ENCODE peak calls at places on chromosomes 13 and 19, in seven cellular contexts. I is esophagus squamous epithelium, H is small intestine, T is DMS 273 treated with DMSO at 0.1 percent for 48 hours, Q is KG1, K is pancreas, M is fibroblast of lung. X is an unnamed sample.

GRCh38 chr13:95497307-95497943 is 55.1 kb upstream of the CLDN10 start:
- DNase-seq in I (no peak), H (no peak), T (no peak), Q (no peak), K (peak), M (no peak), X (no peak)

GRCh38 chr13:43058836-43059235 is 35.5 kb downstream of the DNAJC15 start:
- DNase-seq in I (no peak), H (no peak), T (no peak), Q (no peak), K (no peak), M (peak), X (no peak)

GRCh38 chr13:46622918-46623256 is 69.9 kb downstream of the LRCH1 start:
- DNase-seq in I (no peak), H (no peak), T (peak), Q (no peak), K (no peak), M (peak), X (peak)

GRCh38 chr19:42250666-42251531 is 4.0 kb downstream of the ERF start:
- DNase-seq in I (no peak), H (no peak), T (no peak), Q (no peak), K (peak), M (peak), X (no peak)

GRCh38 chr13:42396901-42397670 is 125.1 kb downstream of the AKAP11 start:
- DNase-seq in I (no peak), H (no peak), T (no peak), Q (no peak), K (no peak), M (peak), X (no peak)

GRCh38 chr19:50332264-50333038 is 3.3 kb upstream of the KCNC3 start:
- DNase-seq in I (no peak), H (no peak), T (no peak), Q (no peak), K (peak), M (no peak), X (no peak)

GRCh38 chr13:79522583-79522982 is 41.6 kb downstream of the NDFIP2 start:
- DNase-seq in I (no peak), H (peak), T (no peak), Q (peak), K (no peak), M (peak), X (no peak)

GRCh38 chr13:107258599-107259187 is 690.8 kb upstream of the ARGLU1 start:
- DNase-seq in I (no peak), H (no peak), T (no peak), Q (no peak), K (no peak), M (peak), X (peak)

GRCh38 chr13:70623260-70623659 is 515.0 kb upstream of the KLHL1 start:
- DNase-seq in I (no peak), H (no peak), T (no peak), Q (no peak), K (no peak), M (peak), X (no peak)

GRCh38 chr19:51808333-51808986 is 13.5 kb downstream of the FPR3 start:
- DNase-seq in I (no peak), H (no peak), T (no peak), Q (no peak), K (no peak), M (no peak), X (no peak)

GRCh38 chr19:1019980-1020867 is 699 bp downstream of the TMEM259 start:
- DNase-seq in I (no peak), H (peak), T (no peak), Q (no peak), K (no peak), M (no peak), X (no peak)

GRCh38 chr13:113934576-113934975 is 39.3 kb downstream of the C13orf46 start:
- DNase-seq in I (no peak), H (no peak), T (no peak), Q (no peak), K (peak), M (no peak), X (no peak)

GRCh38 chr19:48290923-48291700 is 21.2 kb downstream of the ZNF114 start:
- DNase-seq in I (no peak), H (peak), T (peak), Q (peak), K (peak), M (peak), X (peak)

GRCh38 chr13:25764378-25764777 is 287.4 kb downstream of the SHISA2 start:
- DNase-seq in I (no peak), H (no peak), T (no peak), Q (no peak), K (no peak), M (no peak), X (no peak)

GRCh38 chr19:58497634-58498170 is 14.1 kb downstream of the SLC27A5 start:
- DNase-seq in I (no peak), H (no peak), T (no peak), Q (no peak), K (no peak), M (no peak), X (no peak)

GRCh38 chr13:56561327-56561726 is 579.4 kb upstream of the PRR20A start:
- DNase-seq in I (no peak), H (no peak), T (no peak), Q (no peak), K (no peak), M (no peak), X (no peak)

GRCh38 chr13:33657274-33657673 is 160.7 kb upstream of the RFC3 start:
- DNase-seq in I (no peak), H (no peak), T (no peak), Q (no peak), K (no peak), M (no peak), X (no peak)

GRCh38 chr19:49911381-49912145 is 14.9 kb upstream of the IL4I1 start:
- DNase-seq in I (no peak), H (no peak), T (no peak), Q (no peak), K (no peak), M (no peak), X (no peak)

GRCh38 chr13:110507678-110508381 is 53.7 kb downstream of the RAB20 start:
- DNase-seq in I (no peak), H (peak), T (no peak), Q (no peak), K (peak), M (no peak), X (no peak)

GRCh38 chr19:1291761-1292418 is 6.2 kb downstream of the EFNA2 start:
- DNase-seq in I (no peak), H (peak), T (no peak), Q (no peak), K (no peak), M (no peak), X (no peak)

GRCh38 chr13:47287291-47287751 is 390.5 kb upstream of the HTR2A start:
- DNase-seq in I (no peak), H (no peak), T (no peak), Q (no peak), K (no peak), M (peak), X (no peak)

GRCh38 chr19:50705422-50706019 is 14.1 kb downstream of the SHANK1 start:
- DNase-seq in I (no peak), H (peak), T (no peak), Q (no peak), K (no peak), M (peak), X (peak)

GRCh38 chr13:44629465-44630183 is 53.5 kb upstream of the TSC22D1 start:
- DNase-seq in I (no peak), H (no peak), T (no peak), Q (no peak), K (no peak), M (peak), X (peak)

GRCh38 chr19:18629166-18630088 is 7.4 kb upstream of the KLHL26 start:
- DNase-seq in I (no peak), H (peak), T (no peak), Q (no peak), K (no peak), M (no peak), X (no peak)

GRCh38 chr13:107767119-107767518 is 448.2 kb downstream of the LIG4 start:
- DNase-seq in I (no peak), H (no peak), T (no peak), Q (no peak), K (no peak), M (no peak), X (no peak)

GRCh38 chr13:100506154-100506553 is 82.4 kb downstream of the GGACT start:
- DNase-seq in I (no peak), H (no peak), T (no peak), Q (no peak), K (no peak), M (no peak), X (no peak)

GRCh38 chr13:21638319-21639282 is 32.3 kb upstream of the FGF9 start:
- DNase-seq in I (no peak), H (peak), T (no peak), Q (peak), K (no peak), M (no peak), X (no peak)

X was measured in MG63.